ENCODE peak calls at places on chromosome 1, in four cellular contexts. One of them, this sample, is unnamed.

GRCh38 chr1:226157761-226158316 is 28.7 kb downstream of the ACBD3 start:
- DNase-seq in T47D: no peak
- DNase-seq in lower lobe of right lung: no peak
- DNase-seq in K562: no peak
- DNase-seq in this sample: no peak

GRCh38 chr1:82423174-82423815 is 622.6 kb downstream of the ADGRL2 start:
- DNase-seq in lower lobe of right lung: no peak
- DNase-seq in K562: no peak
- DNase-seq in T47D: no peak
- DNase-seq in this sample: no peak

GRCh38 chr1:218670875-218671274 is 325.7 kb downstream of the TGFB2 start:
- DNase-seq in K562: no peak
- DNase-seq in lower lobe of right lung: no peak
- DNase-seq in T47D: no peak
- DNase-seq in this sample: no peak

GRCh38 chr1:214857716-214858115 is 224.8 kb upstream of the KCNK2 start:
- DNase-seq in T47D: no peak
- DNase-seq in K562: no peak
- DNase-seq in lower lobe of right lung: no peak
- DNase-seq in this sample: no peak

GRCh38 chr1:172350781-172351180 is 69.7 kb upstream of the C1orf105 start:
- DNase-seq in lower lobe of right lung: no peak
- DNase-seq in T47D: no peak
- DNase-seq in K562: no peak
- DNase-seq in this sample: no peak

GRCh38 chr1:11320153-11320936 is 47.3 kb downstream of the UBIAD1 start:
- DNase-seq in K562: peak; percentile 47
- DNase-seq in T47D: no peak
- DNase-seq in lower lobe of right lung: no peak
- DNase-seq in this sample: peak; percentile 66

GRCh38 chr1:162389971-162390370 is 8.4 kb downstream of the C1orf226 start:
- DNase-seq in lower lobe of right lung: no peak
- DNase-seq in T47D: no peak
- DNase-seq in K562: peak; percentile 88
- DNase-seq in this sample: no peak

GRCh38 chr1:202835548-202836072 is 24.9 kb downstream of the PCAT6 start:
- DNase-seq in K562: no peak
- DNase-seq in T47D: no peak
- DNase-seq in lower lobe of right lung: no peak
- DNase-seq in this sample: no peak

GRCh38 chr1:41813755-41814694 is 104.7 kb downstream of the HIVEP3 start:
- DNase-seq in K562: no peak
- DNase-seq in T47D: no peak
- DNase-seq in lower lobe of right lung: no peak
- DNase-seq in this sample: no peak

GRCh38 chr1:85330206-85330605 is 53.8 kb upstream of the BCL10 start:
- DNase-seq in T47D: no peak
- DNase-seq in lower lobe of right lung: no peak
- DNase-seq in K562: no peak
- DNase-seq in this sample: no peak

GRCh38 chr1:184156521-184157395 is 105.2 kb downstream of the TSEN15 start:
- DNase-seq in K562: no peak
- DNase-seq in lower lobe of right lung: no peak
- DNase-seq in T47D: peak; percentile 9
- DNase-seq in this sample: no peak

GRCh38 chr1:213564215-213564659 is 423.5 kb upstream of the PROX1 start:
- DNase-seq in K562: peak; percentile 32
- DNase-seq in lower lobe of right lung: no peak
- DNase-seq in T47D: no peak
- DNase-seq in this sample: peak; percentile 47